ENCODE peak calls at places on chromosomes 3 and 15, in seven cellular contexts. B is fibroblast of pulmonary artery, I is stomach, F is GM20000, E is BE2C, W is cardiac fibroblast, A is psoas muscle. D is an unnamed sample.

GRCh38 chr3:118688396-118688884 is 346.2 kb downstream of the IGSF11 start:
- DNase-seq in B (no peak), I (no peak), F (no peak), E (no peak), W (no peak), A (no peak), D (no peak)

GRCh38 chr15:63156086-63156707 is 1.1 kb downstream of the RPS27L start:
- DNase-seq in B (peak), I (no peak), F (no peak), E (no peak), W (peak), A (no peak), D (peak)

GRCh38 chr15:25850154-25851111 is 12.7 kb downstream of the ATP10A start:
- DNase-seq in B (peak), I (peak), F (peak), E (no peak), W (peak), A (peak), D (peak)

GRCh38 chr3:133944641-133945441 is 49.2 kb upstream of the RAB6B start:
- DNase-seq in B (peak), I (no peak), F (no peak), E (peak), W (peak), A (no peak), D (peak)

GRCh38 chr3:129001817-129002572 is 891 bp downstream of the EFCC1 start:
- DNase-seq in B (no peak), I (no peak), F (peak), E (peak), W (no peak), A (no peak), D (no peak)

GRCh38 chr15:25403771-25404170 is 35.1 kb downstream of the UBE3A start:
- DNase-seq in B (no peak), I (no peak), F (no peak), E (no peak), W (no peak), A (no peak), D (no peak)

GRCh38 chr15:90892498-90893174 is 8.3 kb downstream of the FES start:
- DNase-seq in B (no peak), I (no peak), F (no peak), E (no peak), W (no peak), A (no peak), D (no peak)

GRCh38 chr15:47737424-47737823 is 20.1 kb downstream of the SEMA6D start:
- DNase-seq in B (peak), I (no peak), F (no peak), E (no peak), W (peak), A (no peak), D (no peak)

GRCh38 chr3:113663324-113663750 is 33.1 kb downstream of the USF3 start:
- DNase-seq in B (no peak), I (no peak), F (no peak), E (no peak), W (no peak), A (no peak), D (no peak)

GRCh38 chr15:95996494-95996893 is 334.0 kb upstream of the NR2F2 start:
- DNase-seq in B (no peak), I (no peak), F (no peak), E (no peak), W (no peak), A (no peak), D (peak)

GRCh38 chr3:141405025-141405424 is 36.7 kb downstream of the ZBTB38 start:
- DNase-seq in B (peak), I (no peak), F (no peak), E (no peak), W (peak), A (no peak), D (peak)

GRCh38 chr15:41804920-41805666 is 22.8 kb upstream of the JMJD7 start:
- DNase-seq in B (no peak), I (no peak), F (no peak), E (no peak), W (no peak), A (no peak), D (peak)

GRCh38 chr15:29322407-29322806 is 52.8 kb upstream of the NSMCE3 start:
- DNase-seq in B (peak), I (no peak), F (no peak), E (no peak), W (peak), A (no peak), D (no peak)

GRCh38 chr3:37726445-37727000 is 135.2 kb upstream of the CTDSPL start:
- DNase-seq in B (no peak), I (no peak), F (no peak), E (peak), W (no peak), A (no peak), D (peak)

GRCh38 chr3:117746091-117746490 is 1036.5 kb downstream of the TUSC7 start:
- DNase-seq in B (no peak), I (no peak), F (no peak), E (no peak), W (no peak), A (peak), D (no peak)

GRCh38 chr15:98650871-98651481 is 2.6 kb downstream of the IGF1R start:
- DNase-seq in B (peak), I (peak), F (no peak), E (no peak), W (peak), A (no peak), D (peak)

GRCh38 chr3:152589644-152590043 is 245.3 kb upstream of the P2RY1 start:
- DNase-seq in B (peak), I (no peak), F (no peak), E (no peak), W (no peak), A (no peak), D (no peak)

GRCh38 chr15:41585140-41586047 is 26.4 kb downstream of the TYRO3 start:
- DNase-seq in B (peak), I (peak), F (no peak), E (peak), W (peak), A (peak), D (peak)

GRCh38 chr3:17928502-17929145 is 186.2 kb upstream of the TBC1D5 start:
- DNase-seq in B (no peak), I (no peak), F (no peak), E (no peak), W (no peak), A (no peak), D (no peak)

GRCh38 chr3:16618721-16619120 is 13.5 kb upstream of the DAZL start:
- DNase-seq in B (peak), I (no peak), F (no peak), E (no peak), W (peak), A (no peak), D (peak)

GRCh38 chr3:144381607-144382006 is 410.0 kb downstream of the DIPK2A start:
- DNase-seq in B (no peak), I (no peak), F (no peak), E (no peak), W (no peak), A (no peak), D (no peak)

GRCh38 chr3:30012941-30013543 is 593.4 kb upstream of the TGFBR2 start:
- DNase-seq in B (peak), I (peak), F (peak), E (peak), W (peak), A (peak), D (peak)

GRCh38 chr15:52019394-52020252 is 604 bp downstream of the MAPK6 start:
- DNase-seq in B (peak), I (peak), F (peak), E (peak), W (peak), A (peak), D (peak)

GRCh38 chr3:13638927-13639326 is 90.0 kb downstream of the FBLN2 start:
- DNase-seq in B (no peak), I (no peak), F (no peak), E (no peak), W (no peak), A (no peak), D (no peak)

GRCh38 chr3:153628591-153628990 is 466.6 kb downstream of the RAP2B start:
- DNase-seq in B (peak), I (no peak), F (peak), E (no peak), W (peak), A (no peak), D (no peak)

GRCh38 chr3:136644200-136644599 is 108.0 kb downstream of the STAG1 start:
- DNase-seq in B (no peak), I (no peak), F (no peak), E (peak), W (no peak), A (no peak), D (no peak)

GRCh38 chr3:50347187-50347813 is 1.8 kb upstream of the ZMYND10 start:
- DNase-seq in B (peak), I (peak), F (peak), E (peak), W (peak), A (peak), D (peak)

GRCh38 chr15:42157981-42158765 is 1.7 kb upstream of the PLA2G4F start:
- DNase-seq in B (peak), I (peak), F (no peak), E (peak), W (peak), A (no peak), D (peak)

GRCh38 chr15:51680316-51680715 is 987 bp upstream of the SCG3 start:
- DNase-seq in B (no peak), I (no peak), F (no peak), E (no peak), W (no peak), A (no peak), D (no peak)

GRCh38 chr3:25448750-25449684 is 21.0 kb downstream of the RARB start:
- DNase-seq in B (peak), I (peak), F (no peak), E (peak), W (peak), A (peak), D (peak)

GRCh38 chr3:72615182-72615581 is 233.1 kb downstream of the SHQ1 start:
- DNase-seq in B (no peak), I (no peak), F (no peak), E (no peak), W (no peak), A (no peak), D (no peak)

GRCh38 chr3:133669949-133670524 is 8.3 kb upstream of the TOPBP1 start:
- DNase-seq in B (no peak), I (no peak), F (no peak), E (no peak), W (no peak), A (no peak), D (no peak)

GRCh38 chr3:182045721-182046120 is 334.0 kb downstream of the SOX2 start:
- DNase-seq in B (no peak), I (no peak), F (no peak), E (no peak), W (no peak), A (no peak), D (no peak)

GRCh38 chr3:194522579-194523046 is 35.8 kb upstream of the ATP13A3 start:
- DNase-seq in B (peak), I (no peak), F (no peak), E (no peak), W (peak), A (no peak), D (peak)

GRCh38 chr15:49035825-49036224 is 10.4 kb downstream of the SECISBP2L start:
- DNase-seq in B (no peak), I (no peak), F (no peak), E (no peak), W (no peak), A (no peak), D (no peak)

GRCh38 chr3:151468284-151468917 is 7.5 kb upstream of the IGSF10 start:
- DNase-seq in B (peak), I (peak), F (peak), E (peak), W (peak), A (no peak), D (peak)

GRCh38 chr3:73563896-73564582 is 60.7 kb downstream of the PDZRN3 start:
- DNase-seq in B (peak), I (no peak), F (no peak), E (no peak), W (peak), A (no peak), D (peak)

GRCh38 chr3:160801386-160802118 is 45.5 kb downstream of the PPM1L start:
- DNase-seq in B (peak), I (peak), F (peak), E (no peak), W (peak), A (peak), D (peak)

GRCh38 chr15:84671211-84671610 is 13.2 kb upstream of the NMB start:
- DNase-seq in B (peak), I (no peak), F (no peak), E (no peak), W (peak), A (no peak), D (peak)

GRCh38 chr3:149603126-149604074 is 54.4 kb downstream of the WWTR1 start:
- DNase-seq in B (peak), I (no peak), F (no peak), E (no peak), W (peak), A (no peak), D (peak)

DNA sequence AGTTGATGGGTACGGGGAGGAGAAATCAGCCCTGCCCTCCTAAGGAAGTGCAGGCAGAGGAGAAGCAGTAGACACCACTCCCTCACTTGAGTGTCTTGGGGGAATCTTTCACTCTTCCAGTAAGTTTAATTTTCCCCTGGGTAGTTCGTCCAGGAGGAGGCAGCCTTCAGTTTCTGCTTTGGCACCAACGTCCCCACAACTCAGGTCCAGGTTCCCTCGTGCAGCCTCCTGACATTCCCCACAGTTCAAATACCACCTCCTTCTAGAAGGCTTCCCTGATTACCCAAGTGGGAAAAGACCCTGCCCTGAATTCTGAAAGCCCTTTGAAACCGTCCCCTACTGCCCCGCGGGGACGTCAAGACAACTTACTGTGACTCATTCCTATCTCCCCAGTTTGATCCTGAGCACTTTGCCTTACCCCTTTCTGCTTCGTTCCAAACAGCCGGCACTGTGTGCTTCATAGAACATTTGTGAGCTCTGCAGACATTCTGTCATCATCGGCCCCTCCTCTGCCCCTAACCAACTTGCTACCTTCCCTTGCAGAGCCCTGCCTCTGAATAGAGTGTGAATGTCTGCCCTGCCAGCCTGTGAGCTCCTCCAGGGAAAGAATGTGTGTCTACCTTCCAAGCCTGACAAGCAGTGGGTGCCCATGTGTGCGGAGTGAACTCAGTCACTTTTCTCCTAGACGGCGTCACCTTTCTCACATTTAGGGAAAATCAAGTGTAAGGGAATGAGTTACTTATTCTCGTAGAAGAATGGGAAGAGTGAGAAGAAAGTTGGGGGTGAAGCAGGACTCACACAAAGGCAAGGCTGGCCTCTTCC is 14.5 kb upstream of the SRP14 start:
- DNase-seq in B (no peak), I (no peak), F (no peak), E (no peak), W (no peak), A (no peak), D (no peak)
- TF ChIP-seq CTCF in B (peak), I (no peak), F (no peak), E (peak), W (no peak), A (no peak), D (peak)

DNA sequence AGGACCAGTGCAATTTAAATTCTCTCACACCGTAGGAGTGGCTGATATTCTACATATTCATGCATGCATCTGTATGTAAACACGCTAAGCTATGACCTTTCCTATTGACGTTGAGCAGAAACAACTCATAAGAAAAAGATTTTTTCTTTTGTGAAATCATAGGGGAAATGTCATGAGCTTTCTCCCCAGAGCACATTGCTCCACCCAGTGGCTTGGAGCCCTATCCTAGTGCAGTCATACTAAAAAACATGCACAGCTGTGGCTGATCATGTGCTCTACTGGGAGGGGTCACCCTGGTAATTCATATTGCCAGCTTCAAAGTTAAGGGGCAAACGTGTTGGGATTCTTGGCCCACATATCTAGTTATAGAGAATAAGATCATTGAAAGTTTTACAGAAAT is 1.8 kb upstream of the MESD start:
- DNase-seq in B (peak), I (no peak), F (no peak), E (no peak), W (peak), A (peak), D (no peak)
- TF ChIP-seq CTCF in B (peak), I (no peak), F (no peak), E (no peak), W (peak), A (no peak), D (no peak)

GRCh38 chr3:15099364-15100098 is 583 bp upstream of the RBSN start:
- DNase-seq in B (no peak), I (no peak), F (no peak), E (no peak), W (no peak), A (no peak), D (no peak)

GRCh38 chr3:15102256-15102655 is 3.3 kb upstream of the RBSN start:
- DNase-seq in B (no peak), I (peak), F (no peak), E (no peak), W (no peak), A (peak), D (no peak)

GRCh38 chr3:15096026-15096425 is 2.9 kb downstream of the RBSN start:
- DNase-seq in B (no peak), I (no peak), F (no peak), E (no peak), W (no peak), A (no peak), D (no peak)

GRCh38 chr3:15097889-15098288 is 1.1 kb downstream of the RBSN start:
- DNase-seq in B (no peak), I (no peak), F (no peak), E (no peak), W (peak), A (no peak), D (peak)

DNA sequence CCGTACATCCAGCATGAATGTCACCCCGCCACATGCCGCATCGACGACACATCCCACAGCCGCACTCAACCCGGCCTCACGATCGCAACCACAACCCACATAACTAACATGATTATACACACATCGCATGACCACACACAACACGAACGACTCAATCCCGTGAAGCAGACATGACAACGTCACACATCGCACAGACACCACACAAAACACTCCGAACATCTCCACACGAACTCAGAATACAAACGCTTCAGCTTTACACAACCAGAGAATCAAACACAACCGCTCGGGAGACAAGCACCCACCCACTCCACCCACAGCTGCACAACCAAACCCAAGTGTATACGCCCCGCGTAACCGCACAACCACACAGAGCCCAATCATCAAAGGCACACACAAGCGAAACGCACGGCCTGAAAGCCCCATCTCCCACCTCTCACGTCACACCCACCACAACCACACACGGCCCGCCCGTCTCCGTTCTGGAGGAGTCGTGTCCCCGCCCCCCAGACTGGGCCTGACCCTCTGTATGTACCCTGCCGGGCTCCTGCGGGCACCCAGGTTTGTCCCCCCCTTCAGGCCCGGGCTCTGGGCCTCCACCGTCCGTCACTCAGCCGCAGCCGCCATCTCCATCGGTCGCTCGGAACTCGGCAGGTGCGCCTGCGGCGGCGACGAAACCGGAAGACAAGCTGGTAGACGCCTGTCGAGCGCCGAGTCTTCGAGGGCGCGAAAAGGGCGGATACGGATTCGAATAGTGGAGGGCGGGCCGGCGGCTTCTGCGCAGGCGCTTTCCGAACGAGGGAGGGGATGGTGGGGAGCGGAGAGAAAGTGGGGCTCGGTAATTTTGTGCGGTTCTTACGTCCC is at the start of gene RBSN:
- DNase-seq in B (peak), I (peak), F (peak), E (peak), W (peak), A (peak), D (peak)
- TF ChIP-seq CTCF in B (no peak), I (no peak), F (no peak), E (no peak), W (no peak), A (no peak), D (no peak)

DNA sequence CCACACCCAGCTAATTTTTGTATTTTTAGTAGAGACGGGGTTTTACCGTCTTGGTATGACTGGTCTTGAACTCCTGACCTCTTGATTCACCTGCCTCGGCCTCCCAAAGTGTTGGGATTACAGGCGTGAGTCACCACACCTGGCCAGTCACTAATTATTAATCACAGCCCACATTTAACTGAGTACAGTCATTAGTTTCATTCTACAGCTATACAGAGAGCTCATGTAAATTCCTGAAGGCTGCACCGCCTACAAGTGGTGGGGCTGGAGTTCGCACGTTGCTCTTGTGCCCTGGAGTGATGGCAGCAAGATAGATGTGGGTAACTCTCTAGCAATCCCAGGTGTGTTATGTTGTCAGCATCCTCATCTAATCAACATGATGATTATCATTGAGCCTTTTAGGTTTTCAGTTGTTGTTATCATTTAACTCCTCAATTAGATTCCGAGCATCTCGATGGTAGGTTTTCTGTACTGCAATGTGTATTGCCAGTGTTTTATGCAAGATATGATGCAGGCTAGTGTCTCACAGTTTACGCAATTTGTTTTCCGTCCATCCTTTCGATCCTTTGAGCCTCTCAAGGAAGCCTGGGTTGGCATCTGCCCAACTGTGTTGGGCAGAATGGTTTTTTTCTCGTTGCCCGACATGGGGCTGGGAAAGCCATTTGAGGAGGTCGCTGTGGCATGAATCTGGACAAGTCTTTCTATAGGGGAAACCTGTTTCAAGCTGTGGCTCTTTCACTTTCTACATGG is 216.3 kb downstream of the LPP start:
- DNase-seq in B (peak), I (no peak), F (no peak), E (no peak), W (no peak), A (no peak), D (no peak)
- TF ChIP-seq CTCF in B (no peak), I (no peak), F (no peak), E (no peak), W (no peak), A (no peak), D (no peak)